ENCODE peak calls at places on chromosome 3, in seven cellular contexts. T is CD4-positive, alpha-beta memory T cell; U is CD8-positive, alpha-beta memory T cell; P is cardiac fibroblast; W is HCT116; Y is neuronal stem cell; A is stomach. B is an unnamed sample.

GRCh38 chr3:108329947-108330346 is 33.6 kb downstream of the HHLA2 start:
- DNase-seq in W (no peak), A (no peak), U (no peak), Y (no peak), P (no peak), T (no peak), B (no peak)

GRCh38 chr3:175258763-175259162 is 399.6 kb downstream of the NAALADL2 start:
- DNase-seq in Y (no peak), P (peak; percentile 37), T (no peak), W (no peak), A (peak; percentile 30), U (no peak), B (no peak)

GRCh38 chr3:37980477-37981347 is 9.9 kb upstream of the VILL start:
- DNase-seq in T (no peak), P (no peak), A (no peak), U (no peak), W (no peak), Y (no peak), B (no peak)

GRCh38 chr3:182713743-182714517 is 79.4 kb upstream of the ATP11B start:
- DNase-seq in P (peak; percentile 85), T (peak; percentile 29), W (peak; percentile 60), U (peak; percentile 29), Y (no peak), A (no peak), B (peak; percentile 61)

GRCh38 chr3:126903521-126903920 is 79.4 kb upstream of the PLXNA1 start:
- DNase-seq in U (no peak), T (no peak), P (no peak), W (no peak), Y (no peak), A (peak; percentile 65), B (no peak)

GRCh38 chr3:142263126-142263525 is 37.7 kb upstream of the GK5 start:
- DNase-seq in A (no peak), Y (no peak), T (no peak), U (no peak), P (no peak), W (no peak), B (no peak)

GRCh38 chr3:119676771-119677640 is at the start of gene COX17:
- DNase-seq in Y (peak; percentile 81), W (peak; percentile 96), A (peak; percentile 98), U (peak; percentile 95), T (peak; percentile 97), P (peak; percentile 98), B (peak; percentile 97)

GRCh38 chr3:179760944-179761343 is 108.1 kb downstream of the USP13 start:
- DNase-seq in P (peak; percentile 67), Y (no peak), T (no peak), A (no peak), U (no peak), W (no peak), B (no peak)

GRCh38 chr3:181727122-181728036 is 15.7 kb downstream of the SOX2 start:
- DNase-seq in A (peak; percentile 40), P (no peak), W (no peak), T (no peak), U (no peak), Y (no peak), B (no peak)

GRCh38 chr3:169607909-169608308 is 55.6 kb downstream of the MECOM start:
- DNase-seq in A (no peak), Y (no peak), U (no peak), P (no peak), W (no peak), T (no peak), B (no peak)

GRCh38 chr3:139675327-139675726 is 2.4 kb downstream of the NMNAT3 start:
- DNase-seq in W (no peak), T (no peak), P (no peak), A (no peak), Y (no peak), U (no peak), B (no peak)

GRCh38 chr3:72229952-72230351 is 445.0 kb upstream of the PROK2 start:
- DNase-seq in Y (no peak), U (no peak), W (no peak), A (peak; percentile 30), P (no peak), T (no peak), B (no peak)

GRCh38 chr3:101848326-101848725 is 988 bp upstream of the NFKBIZ start:
- DNase-seq in Y (no peak), A (no peak), T (no peak), P (no peak), W (no peak), U (no peak), B (no peak)
- H3K4me3 ChIP-seq in Y (no peak overlapping the region), A (peak overlapping the region; percentile 90), T (peak overlapping the region; percentile 22), P (no peak overlapping the region), W (peak overlapping the region; percentile 87), U (no peak overlapping the region), B (no peak overlapping the region)

GRCh38 chr3:15782429-15782828 is 15.3 kb downstream of the ANKRD28 start:
- DNase-seq in W (no peak), Y (no peak), A (no peak), U (no peak), P (no peak), T (no peak), B (no peak)
- H3K4me3 ChIP-seq in W (no peak overlapping the region), Y (no peak overlapping the region), A (no peak overlapping the region), U (no peak overlapping the region), P (no peak overlapping the region), T (no peak overlapping the region), B (no peak overlapping the region)

DNA sequence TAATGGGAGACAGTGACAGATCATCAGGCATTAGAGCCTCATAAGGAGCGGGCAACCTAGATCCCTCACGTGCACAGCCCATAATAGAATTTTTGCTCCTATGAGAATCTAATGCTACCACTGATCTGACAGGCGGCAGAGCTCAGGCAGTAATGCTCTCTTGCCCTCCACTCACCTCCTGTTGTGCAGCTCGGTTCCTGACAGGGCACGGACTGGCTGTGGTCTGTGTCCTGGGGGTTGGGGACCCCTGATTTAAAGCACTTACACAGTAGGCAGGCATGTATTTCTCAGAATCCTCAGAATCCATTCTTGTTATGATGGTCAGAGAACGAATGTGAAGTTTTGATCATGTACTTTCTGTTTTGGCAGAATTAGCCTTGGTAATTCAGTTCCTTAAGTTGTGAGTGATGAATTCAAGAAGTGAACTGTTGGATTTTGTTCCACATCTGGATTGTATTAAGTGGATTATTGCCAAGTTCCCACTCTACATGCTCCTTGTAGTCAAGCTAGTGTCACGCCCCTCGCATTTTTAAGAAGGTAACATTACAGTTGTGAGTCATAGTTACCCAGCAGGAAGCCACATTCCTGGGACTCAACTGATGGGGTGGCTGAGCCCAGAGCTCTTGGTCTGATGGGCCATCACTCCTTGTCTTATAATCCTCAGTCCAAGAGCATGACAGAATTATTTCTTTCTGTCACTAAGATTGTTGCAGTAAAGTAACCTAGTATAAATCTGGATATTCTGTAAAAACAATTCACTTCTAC is 102.5 kb downstream of the PTPRG start:
- DNase-seq in W (peak; percentile 76), U (no peak), T (no peak), P (peak; percentile 92), Y (no peak), A (no peak), B (no peak)
- H3K4me3 ChIP-seq in W (peak overlapping the region; percentile 35), U (no peak overlapping the region), T (no peak overlapping the region), P (peak overlapping the region; percentile 27), Y (no peak overlapping the region), A (no peak overlapping the region), B (no peak overlapping the region)

GRCh38 chr3:18344306-18345014 is 80.7 kb downstream of the SATB1 start:
- DNase-seq in A (no peak), T (no peak), W (no peak), Y (no peak), U (no peak), P (no peak), B (peak; percentile 62)
- H3K4me3 ChIP-seq in A (no peak overlapping the region), T (no peak overlapping the region), W (no peak overlapping the region), Y (no peak overlapping the region), U (no peak overlapping the region), P (no peak overlapping the region), B (no peak overlapping the region)

GRCh38 chr3:189500299-189500698 is 130.9 kb upstream of the TP63 start:
- DNase-seq in A (no peak), Y (no peak), P (no peak), U (no peak), W (no peak), T (no peak), B (no peak)

GRCh38 chr3:189500798-189501495 is 130.2 kb upstream of the TP63 start:
- DNase-seq in Y (no peak), W (no peak), U (no peak), P (no peak), A (no peak), T (no peak), B (no peak)

GRCh38 chr3:189496375-189497138 is 134.6 kb upstream of the TP63 start:
- DNase-seq in W (no peak), A (no peak), U (no peak), T (no peak), P (no peak), Y (no peak), B (no peak)

GRCh38 chr3:189502256-189502655 is 128.9 kb upstream of the TP63 start:
- DNase-seq in A (no peak), T (no peak), Y (no peak), W (no peak), P (no peak), U (no peak), B (no peak)

DNA sequence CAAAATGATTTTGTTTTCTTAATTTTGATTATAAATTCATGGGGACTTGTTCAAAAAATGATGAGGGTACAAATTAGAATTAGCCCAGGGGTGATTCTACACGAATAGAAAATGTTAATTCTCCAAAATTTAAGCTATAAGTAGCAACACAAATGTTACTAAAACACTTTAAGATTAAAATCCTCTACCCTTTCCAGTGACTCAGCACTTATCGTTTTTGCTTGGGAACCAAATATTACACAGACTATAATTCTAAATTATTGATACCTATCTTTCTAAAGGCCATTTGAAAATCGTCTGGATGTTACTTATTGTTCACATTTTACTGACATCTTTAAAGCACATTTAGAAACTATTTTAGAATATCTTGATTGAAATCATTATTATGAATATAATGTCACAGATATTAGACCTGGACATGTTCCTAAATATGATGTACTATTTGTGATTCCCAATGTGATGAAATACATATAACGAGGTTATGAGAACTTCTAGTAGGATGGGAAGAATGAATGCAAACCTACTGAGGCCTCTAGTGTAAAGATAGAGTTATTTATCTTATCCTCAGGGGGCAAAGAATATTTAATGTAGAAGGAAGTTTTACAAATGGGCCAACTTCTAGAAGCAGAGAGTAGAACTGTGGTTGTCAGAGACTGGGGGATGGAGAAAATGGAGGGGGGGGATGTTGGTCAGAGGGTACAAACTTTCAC is 132.0 kb upstream of the TP63 start:
- DNase-seq in T (no peak), W (no peak), A (no peak), U (no peak), P (no peak), Y (no peak), B (no peak)
- H3K4me3 ChIP-seq in T (no peak overlapping the region), W (no peak overlapping the region), A (no peak overlapping the region), U (no peak overlapping the region), P (no peak overlapping the region), Y (no peak overlapping the region), B (no peak overlapping the region)

B was measured in Jurkat, Clone E6-1.